ENCODE peak calls at places on chromosomes 12 and 14, in ten cellular contexts. J, E, G, T, O, L, Y, F, D and Z are unnamed samples.

GRCh38 chr14:101478796-101479410 is 82.4 kb upstream of the DIO3 start:
- DNase-seq in T (no peak), O (no peak), F (no peak), J (peak; percentile 22), E (peak; percentile 6), Y (no peak), D (no peak), L (no peak), G (no peak), Z (no peak)

GRCh38 chr14:106844608-106845285 is 1318.4 kb downstream of the TMEM121 start:
- DNase-seq in G (peak; percentile 79), E (peak; percentile 62), Y (peak; percentile 91), D (no peak), T (peak; percentile 73), O (peak; percentile 53), F (peak; percentile 90), L (no peak), J (no peak), Z (peak; percentile 70)

GRCh38 chr12:4290011-4290790 is 16.6 kb downstream of the CCND2 start:
- DNase-seq in F (no peak), Y (no peak), D (no peak), J (peak; percentile 41), E (no peak), L (no peak), G (no peak), T (no peak), O (no peak), Z (no peak)

GRCh38 chr14:21233457-21234076 is 35.7 kb downstream of the HNRNPC start:
- DNase-seq in L (peak; percentile 36), O (no peak), T (no peak), D (no peak), G (no peak), E (no peak), Y (no peak), J (no peak), F (no peak), Z (no peak)

GRCh38 chr14:37848985-37849605 is 253.7 kb downstream of the TTC6 start:
- DNase-seq in T (no peak), O (no peak), F (no peak), J (no peak), E (no peak), L (no peak), D (no peak), Y (no peak), G (no peak), Z (no peak)

GRCh38 chr12:56321027-56321426 is 5.2 kb upstream of the CNPY2 start:
- DNase-seq in Y (no peak), L (no peak), G (no peak), J (no peak), O (no peak), T (no peak), E (no peak), D (no peak), F (no peak), Z (no peak)

GRCh38 chr14:103184046-103184445 is 60.8 kb downstream of the TNFAIP2 start:
- DNase-seq in E (no peak), O (no peak), G (no peak), T (no peak), D (no peak), L (no peak), Y (no peak), J (no peak), F (no peak), Z (no peak)

GRCh38 chr14:21379338-21379737 is 4.5 kb downstream of the SUPT16H start:
- DNase-seq in J (no peak), O (no peak), F (no peak), L (no peak), E (no peak), Y (no peak), G (no peak), D (no peak), T (no peak), Z (no peak)

GRCh38 chr12:12398026-12398859 is 41.4 kb downstream of the BORCS5 start:
- DNase-seq in J (no peak), Y (no peak), O (peak; percentile 90), T (peak; percentile 47), D (peak; percentile 90), G (no peak), E (no peak), L (peak; percentile 98), F (no peak), Z (no peak)

GRCh38 chr12:54701940-54702592 is 53.9 kb upstream of the DCD start:
- DNase-seq in L (peak; percentile 65), E (no peak), T (no peak), Y (no peak), F (no peak), D (peak; percentile 32), O (peak; percentile 34), J (no peak), G (peak; percentile 52), Z (no peak)

GRCh38 chr12:54014315-54015209 is 5.8 kb downstream of the HOXC8 start:
- DNase-seq in G (no peak), J (peak; percentile 75), D (no peak), Y (peak; percentile 58), T (no peak), F (no peak), O (no peak), E (no peak), L (no peak), Z (no peak)

GRCh38 chr12:12443482-12443881 is 86.6 kb downstream of the BORCS5 start:
- DNase-seq in F (no peak), G (no peak), J (no peak), O (no peak), Y (no peak), E (no peak), T (peak; percentile 74), D (no peak), L (peak; percentile 76), Z (no peak)

GRCh38 chr12:4012073-4012472 is 138.9 kb upstream of the PARP11 start:
- DNase-seq in F (no peak), Y (no peak), D (no peak), J (no peak), L (no peak), G (no peak), O (no peak), E (no peak), T (no peak), Z (no peak)

GRCh38 chr14:88069677-88070076 is 64.7 kb downstream of the GPR65 start:
- DNase-seq in O (no peak), F (no peak), D (no peak), T (no peak), Y (no peak), L (no peak), G (no peak), J (no peak), E (no peak), Z (no peak)
- TF ChIP-seq CTCF in O (no peak), F (no peak), D (no peak), T (no peak), Y (no peak), L (no peak), G (no peak), J (no peak), E (no peak), Z (no peak)

DNA sequence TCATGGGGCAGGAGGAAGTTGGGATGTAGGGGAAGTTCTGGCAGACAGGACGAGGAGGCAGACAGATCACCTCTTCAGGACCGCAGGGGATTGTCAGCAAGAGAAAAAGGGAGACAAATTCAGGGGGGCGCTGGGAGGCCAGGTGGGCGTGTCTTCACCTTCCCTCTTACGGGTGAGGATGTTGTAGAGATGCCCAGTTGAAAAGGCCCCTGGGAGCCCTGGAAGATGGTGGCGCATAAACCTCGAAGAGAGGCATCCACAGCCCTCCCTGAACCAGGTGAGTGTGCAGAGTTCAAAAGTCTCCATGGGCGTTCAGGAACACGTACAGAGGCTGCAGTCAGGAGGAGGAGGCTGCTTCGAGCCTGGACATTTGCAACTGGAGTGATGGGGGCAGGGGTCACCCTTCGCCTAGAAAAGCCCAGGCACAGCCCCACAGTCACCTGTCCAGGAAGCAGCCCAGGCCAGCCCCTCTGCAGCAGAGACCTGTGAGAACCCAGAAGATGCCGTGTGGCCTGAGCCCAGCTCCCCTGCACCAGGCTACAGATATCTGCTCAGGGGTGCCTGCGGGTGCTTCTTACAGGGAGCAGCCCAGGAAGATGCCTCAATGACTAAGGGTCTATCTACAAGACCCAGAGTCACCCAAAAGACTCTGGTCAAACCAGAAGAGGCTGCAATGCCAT is 74.4 kb downstream of the PRIMA1 start:
- DNase-seq in Y (no peak), T (no peak), J (peak; percentile 43), G (peak; percentile 19), D (no peak), O (no peak), L (no peak), F (no peak), E (no peak), Z (no peak)
- TF ChIP-seq CTCF in Y (no peak), T (no peak), J (no peak), G (no peak), D (no peak), O (no peak), L (no peak), F (no peak), E (no peak), Z (no peak)

DNA sequence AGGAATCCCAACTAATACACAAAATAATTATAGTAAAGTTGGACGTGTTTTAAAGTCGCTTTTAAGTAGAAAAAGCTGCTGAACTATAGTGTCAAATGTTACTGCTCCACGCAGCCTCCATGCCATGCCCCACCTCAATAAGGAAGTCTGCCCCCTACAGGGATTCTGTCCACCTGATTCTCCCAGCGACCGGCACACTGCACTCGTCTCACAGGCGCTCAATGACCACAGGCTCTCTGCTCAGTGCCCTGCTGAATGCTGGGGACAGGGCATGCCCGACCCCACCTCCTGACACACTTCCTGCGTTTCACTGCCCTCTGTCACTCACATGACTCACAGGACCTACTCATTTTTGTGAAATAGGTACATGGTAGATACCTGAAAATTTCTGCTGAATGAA is 48.9 kb downstream of the BDKRB1 start:
- DNase-seq in D (no peak), T (no peak), F (no peak), J (peak; percentile 86), E (no peak), G (no peak), L (no peak), O (no peak), Y (no peak), Z (no peak)
- TF ChIP-seq CTCF in D (peak; percentile 44), T (no peak), F (no peak), J (peak; percentile 78), E (no peak), G (no peak), L (no peak), O (peak; percentile 20), Y (no peak), Z (no peak)

DNA sequence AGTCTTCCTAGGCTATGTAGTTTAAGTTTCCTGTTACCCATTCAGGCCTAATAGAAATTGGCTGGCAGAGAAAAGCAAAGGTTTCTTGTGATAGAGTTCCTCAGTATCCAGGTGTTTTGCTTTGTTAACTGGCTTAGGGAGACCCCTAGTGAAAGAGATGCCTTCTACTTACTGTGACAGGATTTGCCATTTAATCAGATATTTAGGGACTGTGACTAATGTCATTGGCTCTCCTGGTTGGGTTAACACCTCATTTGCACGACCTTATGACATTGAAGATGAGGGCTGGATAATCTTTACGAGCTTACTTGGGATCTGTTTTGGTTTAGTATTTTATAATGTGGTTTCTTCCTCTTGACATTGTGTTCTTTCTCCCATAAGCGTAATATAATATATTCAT is 5.8 kb downstream of the MON2 start:
- DNase-seq in T (no peak), Y (no peak), F (no peak), O (no peak), G (no peak), D (no peak), E (no peak), J (peak; percentile 69), L (no peak), Z (no peak)
- TF ChIP-seq CTCF in T (peak; percentile 4), Y (no peak), F (no peak), O (no peak), G (no peak), D (no peak), E (no peak), J (peak; percentile 61), L (no peak), Z (no peak)